ENCODE peak calls at places on chromosomes 11 and 22, in five cellular contexts. G, O, L, S and A are unnamed samples.
A peak's percentile ranks its signal among the peaks of the same experiment; 100 is the strongest.

GRCh38 chr11:75077316-75077715 is 19.4 kb downstream of the OR2AT4 start:
- DNase-seq in G (no peak), O (no peak), L (no peak), S (no peak), A (no peak)

GRCh38 chr22:30578481-30578880 is 4.0 kb upstream of the GAL3ST1 start:
- DNase-seq in G (no peak), O (no peak), L (no peak), S (no peak), A (no peak)

GRCh38 chr11:2581151-2581930 is 118.5 kb downstream of the KCNQ1OT1 start:
- DNase-seq in G (no peak), O (no peak), L (no peak), S (no peak), A (peak; percentile 31)

GRCh38 chr11:119014209-119014924 is 3.8 kb downstream of the RPS25 start:
- DNase-seq in G (no peak), O (no peak), L (no peak), S (no peak), A (no peak)

GRCh38 chr11:77381749-77382693 is 80.5 kb upstream of the GDPD4 start:
- DNase-seq in G (peak; percentile 52), O (no peak), L (peak; percentile 68), S (no peak), A (no peak)

GRCh38 chr22:48188211-48188845 is 1425.9 kb downstream of the TBC1D22A start:
- DNase-seq in G (no peak), O (no peak), L (no peak), S (no peak), A (no peak)

GRCh38 chr11:73452726-73453125 is 76.5 kb downstream of the RELT start:
- DNase-seq in G (no peak), O (no peak), L (no peak), S (no peak), A (no peak)

GRCh38 chr22:46381142-46381541 is 45.6 kb downstream of the TRMU start:
- DNase-seq in G (peak; percentile 9), O (no peak), L (peak; percentile 27), S (no peak), A (no peak)

GRCh38 chr11:3665336-3666022 is 5.7 kb downstream of the CHRNA10 start:
- DNase-seq in G (no peak), O (no peak), L (no peak), S (no peak), A (no peak)

GRCh38 chr11:62705401-62705800 is 1.8 kb downstream of the BSCL2 start:
- DNase-seq in G (no peak), O (no peak), L (peak; percentile 20), S (no peak), A (no peak)

GRCh38 chr11:18853086-18853720 is 61.6 kb upstream of the PTPN5 start:
- DNase-seq in G (peak; percentile 29), O (peak; percentile 9), L (peak; percentile 32), S (peak; percentile 21), A (peak; percentile 48)

GRCh38 chr22:36965716-36966115 is 52.3 kb downstream of the CSF2RB start:
- DNase-seq in G (no peak), O (no peak), L (no peak), S (no peak), A (no peak)
- H3K4me3 ChIP-seq in G (no peak overlapping the region), O (no peak overlapping the region), L (no peak overlapping the region), S (no peak overlapping the region), A (no peak overlapping the region)

GRCh38 chr11:78418584-78419211 is 1.1 kb upstream of the GAB2 start:
- DNase-seq in G (no peak), O (no peak), L (no peak), S (no peak), A (no peak)

GRCh38 chr11:78419327-78419726 is 1.7 kb upstream of the GAB2 start:
- DNase-seq in G (peak; percentile 99), O (no peak), L (peak; percentile 98), S (no peak), A (no peak)

GRCh38 chr11:78416285-78417174 is 1.1 kb downstream of the GAB2 start:
- DNase-seq in G (peak; percentile 91), O (no peak), L (peak; percentile 80), S (peak; percentile 27), A (peak; percentile 93)

GRCh38 chr11:78417175-78417887 is at the start of gene GAB2:
- DNase-seq in G (no peak), O (no peak), L (no peak), S (no peak), A (peak; percentile 69)

DNA sequence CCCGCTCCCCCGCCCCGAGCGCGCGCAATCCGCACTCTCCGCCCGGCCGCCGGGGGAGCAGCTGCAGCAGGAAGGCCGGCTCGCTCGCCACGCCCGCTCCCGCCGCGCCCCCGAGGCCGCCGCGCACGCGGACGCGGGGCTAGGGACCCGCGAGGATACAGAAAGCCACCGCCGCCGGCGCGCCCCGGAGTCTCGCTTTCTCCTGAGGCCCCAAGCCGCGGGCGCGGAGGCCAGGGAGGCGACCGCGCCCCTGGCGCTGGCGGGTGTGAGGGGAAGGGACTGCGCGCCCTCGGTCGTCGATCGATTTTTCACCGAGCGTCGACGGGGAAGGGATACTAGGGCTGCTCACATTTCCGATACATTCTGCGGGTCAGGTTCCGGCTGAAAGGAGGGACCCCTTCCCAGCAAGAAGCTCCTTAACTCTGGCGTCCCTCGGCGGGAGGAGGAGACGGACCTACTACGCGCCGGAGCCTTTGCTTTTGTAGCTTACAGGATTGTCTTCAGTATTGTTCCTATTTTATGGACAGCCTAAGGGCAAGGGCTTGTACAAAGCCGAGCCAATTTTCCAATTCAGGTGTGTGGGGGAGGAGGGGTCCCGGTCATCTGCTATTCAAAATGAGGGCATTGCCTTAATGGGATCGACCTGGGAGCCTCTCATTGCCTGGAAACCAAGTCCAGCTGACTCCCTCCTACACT is 416 bp upstream of the GAB2 start:
- DNase-seq in G (peak; percentile 87), O (no peak), L (peak; percentile 73), S (peak; percentile 32), A (peak; percentile 93)
- TF ChIP-seq CTCF in G (no peak), O (no peak), L (no peak), S (no peak), A (peak; percentile 17)

DNA sequence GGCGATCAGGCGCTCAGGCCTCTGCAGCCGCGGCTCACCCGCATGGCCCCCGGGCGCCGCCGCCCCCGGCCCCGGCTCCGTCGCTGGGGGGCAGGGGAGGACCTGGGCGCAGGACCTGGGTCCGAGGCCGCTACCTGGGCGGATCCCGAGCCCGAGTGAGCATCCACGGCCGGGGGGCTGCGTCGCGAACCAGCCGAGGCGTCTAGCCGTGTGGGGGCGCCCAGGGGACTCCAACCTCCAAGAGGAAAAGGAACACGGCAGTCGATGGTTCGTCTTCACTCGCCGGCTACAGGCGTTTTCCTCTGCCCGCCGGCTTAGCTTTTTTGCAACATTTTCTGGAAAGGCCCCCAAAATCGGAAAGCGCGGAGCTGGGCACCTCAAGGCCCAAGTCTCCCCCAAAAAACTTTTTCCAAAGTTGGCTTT is 698 bp downstream of the PDGFB start:
- DNase-seq in G (no peak), O (no peak), L (no peak), S (no peak), A (peak; percentile 55)
- H3K4me3 ChIP-seq in G (peak overlapping the region; percentile 63), O (no peak overlapping the region), L (no peak overlapping the region), S (peak overlapping the region; percentile 96), A (peak overlapping the region; percentile 93)

GRCh38 chr22:37781434-37782059 is 26.2 kb upstream of the GCAT start:
- DNase-seq in G (no peak), O (no peak), L (no peak), S (no peak), A (no peak)
- TF ChIP-seq CTCF in G (peak; percentile 35), O (peak; percentile 37), L (peak; percentile 32), S (peak; percentile 57), A (peak; percentile 17)

DNA sequence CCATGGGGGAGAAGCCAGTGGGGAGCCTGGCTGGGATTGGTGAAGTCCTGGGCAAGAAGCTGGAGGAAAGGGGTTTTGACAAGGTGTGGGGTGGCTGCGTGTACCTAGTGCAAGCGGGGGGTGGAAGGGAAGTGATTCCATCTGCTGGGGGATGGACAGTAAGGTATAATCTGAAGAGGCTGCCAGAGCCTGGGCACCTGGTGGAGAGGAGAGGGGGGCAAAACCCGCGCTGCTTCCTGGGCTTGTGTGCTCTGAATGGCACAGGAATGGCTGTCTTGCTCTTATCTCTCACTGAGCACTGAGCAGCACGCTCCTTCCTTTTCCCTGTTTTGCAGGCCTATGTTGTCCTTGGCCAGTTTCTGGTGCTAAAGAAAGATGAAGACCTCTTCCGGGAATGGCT is 988 bp downstream of the BANF1 start:
- DNase-seq in G (no peak), O (no peak), L (no peak), S (no peak), A (no peak)
- H3K4me3 ChIP-seq in G (peak overlapping the region; percentile 55), O (peak overlapping the region; percentile 98), L (peak overlapping the region; percentile 87), S (peak overlapping the region; percentile 98), A (peak overlapping the region; percentile 92)

DNA sequence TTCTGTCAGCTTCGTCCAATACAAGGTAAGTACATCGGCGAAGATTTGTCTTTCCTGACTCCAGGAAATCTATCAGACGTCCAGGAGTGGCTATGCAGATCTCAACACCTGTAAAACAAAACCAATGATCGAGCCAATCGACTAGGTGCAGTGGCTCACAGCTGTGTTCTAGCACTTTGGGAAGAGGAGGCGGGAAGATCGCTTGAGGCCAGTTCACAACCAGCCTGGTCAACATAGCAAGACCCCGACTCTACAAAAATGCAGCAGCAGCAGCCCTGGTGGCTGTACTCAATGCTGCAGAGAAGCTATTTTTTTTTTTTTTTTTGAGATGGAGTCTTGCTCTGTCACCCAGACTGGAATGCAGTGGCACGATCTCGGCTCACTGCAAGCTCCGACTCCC is 11.2 kb downstream of the DDX17 start:
- DNase-seq in G (no peak), O (no peak), L (no peak), S (no peak), A (no peak)
- TF ChIP-seq CTCF in G (no peak), O (no peak), L (no peak), S (no peak), A (no peak)

GRCh38 chr22:22886546-22886945 is 1.1 kb upstream of the IGLL5 start:
- DNase-seq in G (no peak), O (no peak), L (no peak), S (no peak), A (no peak)

GRCh38 chr22:22887621-22888503 is at the start of gene IGLL5:
- DNase-seq in G (no peak), O (no peak), L (no peak), S (no peak), A (no peak)

GRCh38 chr22:22884010-22884887 is 3.4 kb upstream of the IGLL5 start:
- DNase-seq in G (peak; percentile 80), O (peak; percentile 25), L (peak; percentile 12), S (peak; percentile 66), A (peak; percentile 77)

GRCh38 chr22:22883090-22883727 is 4.4 kb upstream of the IGLL5 start:
- DNase-seq in G (no peak), O (no peak), L (no peak), S (no peak), A (no peak)

DNA sequence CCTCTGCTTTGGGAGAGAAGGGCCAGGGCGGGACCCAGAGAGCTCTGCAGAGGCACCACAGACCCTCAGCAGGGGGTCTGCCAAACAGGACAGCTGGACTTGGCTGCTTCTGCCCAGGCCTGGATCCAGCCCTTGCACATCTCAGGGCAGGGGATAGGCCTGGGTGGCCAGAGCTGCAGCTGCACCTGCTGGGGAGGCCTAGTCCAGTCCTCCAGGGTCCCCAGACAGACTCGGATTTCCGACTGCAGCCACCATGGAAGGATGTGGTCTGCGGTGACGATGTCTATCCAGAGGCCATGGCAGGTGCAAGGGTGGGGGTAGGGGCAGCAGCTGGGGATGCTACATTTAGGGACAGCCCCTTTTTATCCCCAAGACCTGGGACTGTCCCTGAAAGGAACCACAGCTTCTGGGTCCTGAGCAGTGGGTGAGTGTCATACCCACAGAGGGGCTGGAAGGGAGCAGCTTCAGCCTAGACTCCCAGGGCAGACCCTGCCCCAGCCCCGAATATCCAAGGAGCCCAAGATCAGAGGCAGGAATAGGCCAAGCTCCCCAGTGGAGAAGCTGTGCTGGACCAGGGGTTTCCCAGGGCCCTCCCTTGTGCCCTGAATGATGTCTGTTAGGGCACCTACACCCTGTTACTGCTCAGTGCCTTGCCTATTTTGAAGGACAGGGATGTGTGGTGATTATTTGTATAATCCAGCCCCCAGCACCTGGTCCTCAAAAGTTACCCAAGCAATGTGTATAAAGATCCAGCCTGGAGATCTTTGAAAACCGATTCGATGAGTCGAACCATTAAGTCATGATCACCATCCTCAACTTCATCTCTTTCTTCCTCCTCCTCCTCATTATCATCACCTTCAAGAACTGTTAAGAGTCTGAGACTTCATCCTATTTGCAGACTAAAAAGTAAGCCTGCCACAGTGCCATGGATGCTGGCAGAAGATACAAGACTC is 2.5 kb upstream of the IGLL5 start:
- DNase-seq in G (no peak), O (no peak), L (no peak), S (no peak), A (no peak)
- H3K4me3 ChIP-seq in G (no peak overlapping the region), O (no peak overlapping the region), L (no peak overlapping the region), S (no peak overlapping the region), A (no peak overlapping the region)